ENCODE peak calls at places on chromosomes 11 and 22, in eight cellular contexts. Q is BJ; S is stomach; V is pancreas; M is CD8-positive, alpha-beta T cell; P is kidney epithelial cell; B is HCT116; Y is A549. I is an unnamed sample.

GRCh38 chr11:65427691-65428577 is 5.3 kb downstream of the NEAT1 start:
- DNase-seq in Y (peak; percentile 82), P (no peak), V (peak; percentile 76), B (peak; percentile 39), S (peak; percentile 64), Q (no peak), M (peak; percentile 49), I (peak; percentile 82)

GRCh38 chr22:45597460-45598192 is 74.0 kb upstream of the ATXN10 start:
- DNase-seq in S (peak; percentile 48), V (no peak), B (no peak), M (no peak), Q (no peak), P (no peak), Y (peak; percentile 62), I (no peak)

GRCh38 chr11:22807391-22807790 is 22.2 kb downstream of the SVIP start:
- DNase-seq in Q (no peak), Y (no peak), B (no peak), S (no peak), V (no peak), P (no peak), M (no peak), I (no peak)

GRCh38 chr11:9739108-9739507 is 75.2 kb downstream of the SWAP70 start:
- DNase-seq in S (no peak), V (no peak), Q (no peak), Y (no peak), P (no peak), B (no peak), M (no peak), I (no peak)

GRCh38 chr11:27816200-27816599 is 115.9 kb upstream of the BDNF start:
- DNase-seq in P (no peak), V (no peak), Y (no peak), B (no peak), S (no peak), Q (no peak), M (no peak), I (no peak)

GRCh38 chr22:21041937-21042336 is 3.8 kb upstream of the LRRC74B start:
- DNase-seq in Y (no peak), P (no peak), Q (no peak), M (no peak), S (no peak), B (no peak), V (no peak), I (peak; percentile 81)

GRCh38 chr11:4551346-4551979 is 6.5 kb downstream of the OR52M1 start:
- DNase-seq in B (no peak), P (no peak), V (no peak), Y (peak; percentile 19), M (no peak), Q (no peak), S (no peak), I (peak; percentile 1)

GRCh38 chr11:132983289-132983688 is 549.0 kb downstream of the OPCML start:
- DNase-seq in M (no peak), S (no peak), V (no peak), B (no peak), Q (no peak), Y (no peak), P (no peak), I (no peak)

GRCh38 chr22:42308887-42309468 is 38.5 kb upstream of the TCF20 start:
- DNase-seq in Q (no peak), B (no peak), Y (no peak), S (no peak), M (no peak), P (no peak), V (no peak), I (no peak)

DNA sequence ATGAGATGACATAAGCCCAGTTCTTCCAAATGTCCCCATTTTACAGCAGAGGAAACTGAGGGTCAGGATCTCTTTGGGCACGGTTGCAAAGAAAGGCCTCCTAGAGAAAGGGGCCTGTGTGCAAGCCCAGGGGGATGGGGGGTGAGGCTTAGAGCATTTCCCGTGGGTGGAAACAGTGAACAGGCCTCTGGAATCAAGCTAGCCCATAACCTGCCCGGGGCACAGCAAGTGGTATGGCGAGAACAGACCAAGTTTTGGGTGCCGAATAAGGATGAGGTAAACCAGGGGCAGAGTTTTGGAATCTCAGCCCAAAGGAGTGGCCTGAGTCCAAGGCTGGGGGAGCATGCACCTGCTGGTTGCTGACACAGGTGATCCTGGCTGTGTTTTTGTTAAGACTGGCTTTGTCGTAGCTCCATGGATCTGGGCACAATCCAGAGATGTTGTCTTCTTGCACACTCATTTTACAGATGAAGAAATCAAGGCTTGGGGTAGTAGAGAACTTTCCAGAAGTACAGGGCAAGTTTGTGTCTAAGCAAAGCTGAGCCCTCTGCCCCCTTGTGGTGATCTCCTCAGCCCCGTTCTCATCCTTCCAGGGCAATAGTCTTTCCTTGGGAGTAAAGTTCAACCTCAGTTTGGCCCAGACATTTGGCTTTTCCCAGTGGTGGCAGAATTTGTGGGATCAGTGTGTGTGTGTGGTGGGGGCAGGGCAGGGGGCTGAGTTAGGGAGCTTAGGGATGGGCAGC is 53.5 kb upstream of the MYEOV start:
- DNase-seq in M (peak; percentile 44), Y (no peak), P (no peak), V (no peak), Q (no peak), B (peak; percentile 18), S (peak; percentile 49), I (peak; percentile 25)
- TF ChIP-seq CTCF in M (no peak), Y (peak; percentile 41), P (no peak), V (no peak), Q (peak; percentile 52), B (peak; percentile 80), S (peak; percentile 30), I (peak; percentile 43)

DNA sequence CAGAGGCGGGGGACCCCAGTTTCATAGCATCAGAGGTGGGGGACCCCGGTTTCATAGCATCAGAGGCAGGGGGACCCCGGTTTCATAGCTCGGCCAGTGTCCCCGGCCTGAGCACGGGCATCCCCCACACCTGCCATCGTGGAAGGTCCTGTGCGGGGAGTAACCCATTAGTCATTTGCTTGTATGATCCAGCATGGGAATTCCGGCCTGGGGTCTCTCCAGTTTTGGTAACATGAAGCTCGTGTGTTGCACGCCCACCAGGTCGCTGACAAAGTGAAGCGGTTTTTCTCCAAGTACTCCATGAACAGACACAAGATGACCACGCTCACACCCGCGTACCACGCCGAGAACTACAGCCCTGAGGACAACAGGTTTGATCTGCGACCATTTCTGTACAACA is 29.0 kb upstream of the KRTAP5-7 start:
- DNase-seq in Q (no peak), B (no peak), Y (no peak), P (no peak), V (no peak), M (no peak), S (peak; percentile 23), I (no peak)
- H3K4me3 ChIP-seq in Q (no peak overlapping the region), B (no peak overlapping the region), Y (no peak overlapping the region), P (no peak overlapping the region), V (no peak overlapping the region), M (no peak overlapping the region), S (no peak overlapping the region), I (no peak overlapping the region)

DNA sequence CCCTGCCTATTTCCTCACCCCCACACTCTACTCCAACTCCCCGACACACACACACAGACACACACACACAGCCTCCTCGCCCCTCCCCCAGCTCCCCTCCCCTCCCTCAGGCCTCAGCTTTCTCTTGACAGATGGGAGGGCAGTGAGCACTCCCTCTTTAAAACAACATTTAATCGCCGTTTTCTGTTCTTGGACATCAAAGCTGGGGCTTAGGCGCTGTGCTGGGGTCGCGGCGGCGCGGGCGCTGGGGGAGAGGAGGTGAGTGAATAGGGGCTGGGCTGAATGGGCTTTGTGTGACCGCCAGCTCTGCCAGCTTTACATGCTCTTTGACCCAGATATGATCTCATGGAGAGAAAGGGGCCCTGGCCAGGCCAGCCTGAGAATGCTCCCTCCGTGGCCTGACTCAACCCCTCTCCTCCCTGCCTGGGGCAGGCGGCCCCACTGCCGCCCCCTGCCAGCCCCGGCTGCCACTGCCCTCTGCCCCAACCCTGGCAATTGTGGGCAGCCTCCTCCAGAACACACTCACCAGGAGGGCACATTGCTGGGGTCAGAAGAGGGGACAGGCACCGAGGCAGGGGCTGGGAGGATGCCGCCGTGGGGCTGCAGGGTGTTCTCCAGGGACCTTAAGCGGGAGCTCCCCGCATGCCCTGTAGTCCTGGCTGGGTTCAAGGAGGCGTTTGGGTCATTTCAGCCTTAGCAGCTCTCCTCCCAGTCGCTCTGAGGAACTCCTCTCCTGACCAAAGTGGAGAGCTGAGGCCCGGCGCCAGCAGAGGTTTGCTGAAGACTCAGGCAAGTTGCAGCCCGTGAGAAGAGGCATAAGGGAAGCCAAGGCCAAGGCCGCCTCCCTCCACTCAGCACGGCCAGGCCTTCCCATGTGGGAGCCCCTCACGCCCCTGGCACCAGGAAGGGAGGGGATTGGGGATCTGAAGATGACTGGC is 38.3 kb upstream of the NNMT start:
- DNase-seq in Y (no peak), M (no peak), P (no peak), B (no peak), V (no peak), S (no peak), Q (no peak), I (peak; percentile 84)
- TF ChIP-seq CTCF in Y (no peak), M (no peak), P (peak; percentile 63), B (no peak), V (no peak), S (no peak), Q (peak; percentile 3), I (no peak)

DNA sequence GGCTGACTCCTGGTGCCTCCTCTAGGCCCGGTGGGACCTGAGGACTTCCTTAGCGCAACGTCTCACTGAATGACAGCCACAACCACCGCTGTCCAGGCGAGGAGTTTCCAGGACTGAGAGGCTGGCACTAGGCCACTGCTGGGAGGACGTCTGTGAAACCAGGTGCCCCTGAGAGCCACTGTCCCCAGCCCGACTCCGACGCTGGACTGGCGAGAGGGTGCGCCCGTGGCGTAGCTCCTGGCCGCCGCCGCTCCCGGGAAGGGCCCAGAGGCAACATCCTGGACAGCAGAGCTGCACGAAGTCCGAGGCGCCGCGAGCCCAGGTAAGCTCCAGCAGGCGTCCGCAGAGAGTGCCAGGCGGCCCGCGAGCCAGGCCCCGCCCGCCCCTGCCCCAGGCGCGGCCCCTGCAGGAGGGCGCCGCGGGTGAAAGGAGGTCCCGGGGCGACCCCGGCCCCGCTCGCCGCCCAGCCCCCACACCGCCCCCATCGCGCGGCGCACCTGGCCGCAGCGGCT is 525 bp downstream of the DGCR2 start:
- DNase-seq in P (no peak), V (peak; percentile 83), Y (peak; percentile 19), S (peak; percentile 65), Q (no peak), M (peak; percentile 61), B (no peak), I (no peak)
- H3K4me3 ChIP-seq in P (peak overlapping the region; percentile 95), V (peak overlapping the region; percentile 89), Y (peak overlapping the region; percentile 86), S (peak overlapping the region; percentile 86), Q (peak overlapping the region; percentile 91), M (peak overlapping the region; percentile 73), B (peak overlapping the region; percentile 95), I (peak overlapping the region; percentile 91)

GRCh38 chr11:73585834-73586575 is 11.9 kb downstream of the FAM168A start:
- DNase-seq in Y (no peak), P (no peak), V (no peak), M (no peak), S (no peak), Q (no peak), B (no peak), I (peak; percentile 82)
- TF ChIP-seq CTCF in Y (no peak), P (no peak), V (no peak), M (no peak), S (no peak), Q (no peak), B (no peak), I (no peak)

GRCh38 chr11:134071306-134071705 is 2.4 kb downstream of the JAM3 start:
- DNase-seq in B (no peak), V (no peak), M (no peak), Q (no peak), Y (no peak), S (no peak), P (no peak), I (no peak)
- H3K4me3 ChIP-seq in B (no peak overlapping the region), V (no peak overlapping the region), M (no peak overlapping the region), Q (no peak overlapping the region), Y (no peak overlapping the region), S (no peak overlapping the region), P (no peak overlapping the region), I (no peak overlapping the region)